ENCODE peak calls at places on chromosomes 1 and 21, in ten cellular contexts. P, C, T, S, H, R, Y, A, D and I are unnamed samples.

GRCh38 chr1:19636065-19636464 is 8.0 kb upstream of the NBL1 start:
- DNase-seq in D (no peak), Y (no peak), R (no peak), C (no peak), A (no peak), H (no peak), T (no peak), S (no peak), P (no peak), I (no peak)

GRCh38 chr1:59017501-59018231 is 233.8 kb upstream of the JUN start:
- DNase-seq in R (peak), Y (no peak), D (no peak), P (no peak), C (no peak), T (no peak), H (no peak), S (peak), A (no peak), I (no peak)

GRCh38 chr1:244049142-244049968 is 1.7 kb upstream of the ZBTB18 start:
- DNase-seq in D (peak), C (peak), A (peak), T (peak), H (peak), Y (peak), R (no peak), P (peak), S (peak), I (peak)

GRCh38 chr1:24351247-24351646 is 32.1 kb downstream of the GRHL3 start:
- DNase-seq in R (no peak), S (no peak), T (no peak), A (no peak), H (no peak), D (no peak), P (no peak), C (no peak), Y (no peak), I (no peak)

GRCh38 chr1:22916469-22916817 is 56.2 kb downstream of the LACTBL1 start:
- DNase-seq in D (peak), H (no peak), C (no peak), Y (peak), A (no peak), P (peak), R (no peak), S (peak), T (no peak), I (no peak)

GRCh38 chr1:218330043-218330623 is 15.0 kb upstream of the TGFB2 start:
- DNase-seq in S (peak), R (peak), P (no peak), H (no peak), T (peak), C (no peak), A (no peak), Y (peak), D (no peak), I (peak)

GRCh38 chr1:179925906-179926305 is 28.7 kb upstream of the CEP350 start:
- DNase-seq in R (no peak), P (no peak), T (no peak), Y (no peak), D (no peak), S (no peak), A (no peak), C (no peak), H (no peak), I (no peak)

GRCh38 chr1:248730507-248731335 is 24.8 kb downstream of the LYPD8 start:
- DNase-seq in A (no peak), D (no peak), H (no peak), C (no peak), S (no peak), P (no peak), R (no peak), T (no peak), Y (no peak), I (no peak)

GRCh38 chr1:66933887-66934700 is 9.3 kb downstream of the MIER1 start:
- DNase-seq in H (no peak), R (no peak), A (no peak), S (no peak), C (no peak), P (no peak), Y (peak), D (no peak), T (no peak), I (peak)

GRCh38 chr1:24315391-24315790 is 3.8 kb upstream of the GRHL3 start:
- DNase-seq in H (no peak), S (no peak), A (no peak), R (no peak), D (no peak), T (no peak), C (no peak), Y (no peak), P (no peak), I (no peak)

GRCh38 chr1:14794136-14794768 is 195.8 kb downstream of the KAZN start:
- DNase-seq in T (no peak), C (no peak), H (no peak), R (no peak), D (no peak), Y (no peak), A (no peak), S (peak), P (no peak), I (no peak)

GRCh38 chr1:7589080-7589735 is 181.9 kb upstream of the VAMP3 start:
- DNase-seq in P (no peak), D (no peak), R (no peak), H (no peak), Y (no peak), T (no peak), A (no peak), S (no peak), C (no peak), I (no peak)

GRCh38 chr1:193211539-193211938 is 25.1 kb upstream of the B3GALT2 start:
- DNase-seq in A (peak), C (no peak), H (no peak), P (no peak), R (peak), T (no peak), S (peak), D (no peak), Y (peak), I (no peak)

GRCh38 chr1:87684786-87685185 is 356.1 kb downstream of the LMO4 start:
- DNase-seq in A (peak), H (no peak), P (no peak), S (peak), D (no peak), R (peak), Y (peak), C (no peak), T (peak), I (peak)

GRCh38 chr1:197915797-197916686 is 1.1 kb upstream of the LHX9 start:
- DNase-seq in P (peak), T (peak), D (peak), Y (peak), R (peak), C (peak), S (peak), A (peak), H (peak), I (peak)

GRCh38 chr1:245180496-245180895 is 25.7 kb downstream of the KIF26B start:
- DNase-seq in S (peak), D (no peak), C (no peak), P (no peak), Y (no peak), R (peak), H (no peak), A (no peak), T (no peak), I (no peak)

GRCh38 chr21:41851090-41851790 is 27.9 kb downstream of the PRDM15 start:
- DNase-seq in Y (no peak), D (no peak), H (no peak), S (no peak), T (no peak), A (no peak), C (no peak), R (no peak), P (no peak), I (no peak)

GRCh38 chr1:61851849-61852692 is 109.8 kb downstream of the PATJ start:
- DNase-seq in R (peak), C (no peak), P (no peak), D (no peak), A (peak), S (peak), H (no peak), T (peak), Y (peak), I (peak)

GRCh38 chr1:103525114-103525606 is 339 bp upstream of the RNPC3 start:
- DNase-seq in T (peak), R (peak), D (no peak), A (no peak), P (no peak), Y (peak), C (peak), H (peak), S (peak), I (peak)

GRCh38 chr1:31938184-31938975 is at the start of gene PTP4A2:
- DNase-seq in H (peak), C (peak), D (peak), P (peak), A (peak), T (peak), S (peak), R (peak), Y (peak), I (peak)

GRCh38 chr1:5990913-5991783 is 1.1 kb downstream of the NPHP4 start:
- DNase-seq in D (no peak), H (peak), P (peak), A (no peak), C (peak), T (no peak), Y (peak), S (peak), R (peak), I (no peak)

GRCh38 chr1:32393832-32394140 is 455 bp downstream of the BSDC1 start:
- DNase-seq in R (no peak), T (peak), D (no peak), Y (no peak), H (no peak), C (no peak), P (no peak), A (peak), S (peak), I (peak)

GRCh38 chr1:67342002-67342890 is 34.6 kb downstream of the IL12RB2 start:
- DNase-seq in D (no peak), A (no peak), S (no peak), C (no peak), P (no peak), T (no peak), H (no peak), Y (no peak), R (no peak), I (no peak)

GRCh38 chr1:64537942-64538341 is 68.0 kb downstream of the CACHD1 start:
- DNase-seq in R (no peak), S (no peak), Y (no peak), H (no peak), D (no peak), C (no peak), P (no peak), T (no peak), A (no peak), I (no peak)

GRCh38 chr1:234699795-234700665 is 90.1 kb upstream of the IRF2BP2 start:
- DNase-seq in C (no peak), S (peak), D (peak), T (no peak), H (no peak), A (no peak), R (peak), Y (peak), P (no peak), I (peak)

GRCh38 chr21:20308586-20308985 is 689.6 kb upstream of the NCAM2 start:
- DNase-seq in C (no peak), P (no peak), S (no peak), D (no peak), H (no peak), A (no peak), Y (no peak), R (no peak), T (no peak), I (no peak)